ENCODE peak calls at places on chromosomes 3 and 15, in four cellular contexts. Y, V, N and E are unnamed samples.

GRCh38 chr15:68382286-68383007 is 49.5 kb downstream of the ITGA11 start:
- DNase-seq in Y (no peak), V (no peak), N (no peak), E (no peak)

GRCh38 chr15:39684215-39684614 is 98.4 kb downstream of the FSIP1 start:
- DNase-seq in Y (no peak), V (no peak), N (no peak), E (no peak)

GRCh38 chr3:49602877-49603411 is 48.7 kb downstream of the BSN start:
- DNase-seq in Y (no peak), V (no peak), N (peak), E (peak)

GRCh38 chr3:150729682-150730360 is 26.1 kb upstream of the ERICH6 start:
- DNase-seq in Y (no peak), V (no peak), N (no peak), E (no peak)

GRCh38 chr15:34437687-34438086 is at the start of gene GOLGA8A:
- DNase-seq in Y (peak), V (peak), N (peak), E (peak)

GRCh38 chr15:68794307-68794706 is 26.4 kb downstream of the ANP32A start:
- DNase-seq in Y (no peak), V (no peak), N (no peak), E (no peak)

GRCh38 chr3:28476194-28476593 is 127.6 kb upstream of the AZI2 start:
- DNase-seq in Y (peak), V (peak), N (no peak), E (no peak)

GRCh38 chr15:73265536-73266153 is 103.1 kb downstream of the HCN4 start:
- DNase-seq in Y (peak), V (peak), N (peak), E (peak)

GRCh38 chr3:106518516-106518915 is 649.7 kb upstream of the CBLB start:
- DNase-seq in Y (peak), V (peak), N (no peak), E (no peak)

GRCh38 chr3:25289663-25290062 is 138.4 kb upstream of the RARB start:
- DNase-seq in Y (no peak), V (no peak), N (no peak), E (no peak)
- TF ChIP-seq CTCF in Y (no peak), V (no peak), N (no peak), E (no peak)

GRCh38 chr3:31533169-31533870 is 595 bp downstream of the STT3B start:
- DNase-seq in Y (peak), V (peak), N (peak), E (peak)

GRCh38 chr3:31532587-31533168 is at the start of gene STT3B:
- DNase-seq in Y (peak), V (peak), N (no peak), E (peak)

GRCh38 chr3:31530039-31530983 is 2.4 kb upstream of the STT3B start:
- DNase-seq in Y (no peak), V (no peak), N (no peak), E (no peak)

GRCh38 chr3:31531465-31531991 is 1.2 kb upstream of the STT3B start:
- DNase-seq in Y (peak), V (no peak), N (no peak), E (no peak)

GRCh38 chr3:31531992-31532586 is 636 bp upstream of the STT3B start:
- DNase-seq in Y (peak), V (peak), N (peak), E (peak)
- TF ChIP-seq CTCF in Y (no peak), V (no peak), N (no peak), E (no peak)

DNA sequence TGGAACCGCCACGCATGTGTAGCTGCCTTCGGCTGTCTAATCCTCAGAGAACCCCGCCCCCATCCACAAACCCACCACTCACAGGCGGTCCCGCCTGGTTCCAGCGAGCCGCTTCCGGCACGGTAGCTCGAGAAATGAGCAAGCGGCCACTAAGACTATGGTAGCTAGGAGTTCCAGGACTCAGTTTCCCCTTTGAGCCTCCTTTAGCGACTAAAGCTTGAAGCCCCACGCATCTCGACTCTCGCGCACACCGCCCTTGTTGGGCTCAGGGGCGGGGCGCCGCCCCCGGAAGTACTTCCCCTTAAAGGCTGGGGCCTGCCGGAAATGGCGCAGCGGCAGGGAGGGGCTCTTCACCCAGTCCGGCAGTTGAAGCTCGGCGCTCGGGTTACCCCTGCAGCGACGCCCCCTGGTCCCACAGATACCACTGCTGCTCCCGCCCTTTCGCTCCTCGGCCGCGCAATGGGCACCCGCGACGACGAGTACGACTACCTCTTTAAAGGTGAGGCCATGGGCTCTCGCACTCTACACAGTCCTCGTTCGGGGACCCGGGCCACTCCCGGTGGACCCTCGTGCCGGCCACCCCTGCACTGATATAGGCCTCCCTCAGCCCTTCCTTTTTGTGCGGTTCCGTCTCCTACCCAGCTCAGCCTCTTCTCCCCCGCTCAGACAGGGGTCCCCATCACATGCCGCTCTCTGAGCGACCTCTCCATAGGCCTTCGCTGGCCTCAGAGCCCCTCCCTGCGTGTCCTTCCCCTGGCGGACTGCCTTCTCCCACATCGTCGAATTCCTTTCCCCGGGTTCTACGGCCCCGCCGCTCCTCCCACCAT is at the start of gene RAB11A:
- DNase-seq in Y (peak), V (peak), N (peak), E (peak)
- TF ChIP-seq CTCF in Y (peak), V (peak), N (no peak), E (peak)

DNA sequence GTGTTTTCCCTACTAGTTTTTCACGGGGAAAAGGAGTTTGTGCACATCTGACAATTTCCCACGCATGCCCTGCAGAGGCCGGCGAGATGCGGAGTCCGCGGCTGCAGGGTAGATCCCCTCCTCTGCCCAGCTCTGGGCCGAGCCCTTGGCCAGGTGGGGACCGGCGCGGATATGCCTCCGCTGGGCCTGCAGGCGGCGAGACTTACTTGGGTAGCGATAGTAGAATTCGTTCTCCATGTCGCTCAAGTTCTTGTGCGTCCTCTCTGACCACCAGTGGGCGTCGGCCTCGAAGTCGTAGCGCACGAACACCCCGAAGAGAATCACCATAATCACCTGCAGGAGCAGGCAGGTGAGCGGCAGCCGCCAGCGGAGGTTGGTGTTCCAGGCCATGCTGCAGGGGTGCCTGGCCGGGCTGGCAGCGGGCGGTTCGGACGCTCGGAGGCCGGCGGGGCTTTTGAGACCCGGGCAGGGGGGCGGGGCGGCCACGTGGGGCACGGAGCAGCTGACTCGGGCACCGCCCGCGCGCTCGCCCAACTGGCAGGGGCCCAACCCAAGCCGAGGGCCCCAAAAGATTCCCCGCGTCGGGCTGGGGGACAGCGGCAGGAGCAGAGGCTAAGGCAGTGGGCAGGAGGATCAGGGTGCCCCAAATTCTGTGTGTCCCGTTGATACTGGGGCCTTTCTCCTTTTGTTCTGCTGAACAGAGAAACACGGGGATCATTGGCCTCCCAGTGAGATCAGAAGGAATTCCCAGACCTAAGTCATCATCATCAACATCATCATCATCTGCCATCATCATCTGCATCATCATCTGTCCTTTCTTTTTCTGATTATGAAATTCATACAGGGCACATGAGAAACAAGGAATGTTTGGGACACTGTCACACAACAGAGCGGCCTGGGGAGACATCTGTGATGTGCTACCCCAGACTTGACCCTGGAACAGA is at the start of gene RHCG:
- DNase-seq in Y (peak), V (peak), N (peak), E (peak)
- TF ChIP-seq CTCF in Y (peak), V (peak), N (no peak), E (peak)

DNA sequence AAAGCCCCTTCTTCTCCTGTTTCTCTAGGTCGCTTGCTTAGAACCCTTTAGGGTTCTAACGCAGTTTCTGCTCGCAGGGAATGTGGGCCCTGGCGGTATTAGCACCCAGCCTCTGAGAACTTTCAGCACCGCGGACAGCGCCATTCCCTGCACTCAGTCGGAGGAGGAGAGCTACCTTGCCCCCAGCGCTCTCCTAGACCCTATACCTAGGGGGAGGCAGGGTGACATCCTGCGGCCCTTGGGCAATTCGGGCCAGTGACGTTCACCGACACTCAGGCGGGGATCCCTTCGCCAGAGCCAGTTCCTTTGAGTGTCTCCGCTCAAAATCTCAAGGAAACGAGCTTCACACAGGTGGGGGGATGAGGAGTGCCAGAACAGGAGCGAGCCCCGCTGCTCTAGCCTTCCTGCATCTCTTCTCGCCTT is 1.3 kb downstream of the SLC7A14 start:
- DNase-seq in Y (peak), V (peak), N (peak), E (peak)
- TF ChIP-seq CTCF in Y (no peak), V (no peak), N (no peak), E (no peak)

GRCh38 chr3:46544771-46545503 is 21.2 kb downstream of the LRRC2 start:
- DNase-seq in Y (no peak), V (no peak), N (peak), E (no peak)
- TF ChIP-seq CTCF in Y (no peak), V (no peak), N (no peak), E (no peak)